ENCODE peak calls at places on chromosomes 12 and 14, in five cellular contexts. A is psoas muscle, S is brain microvascular endothelial cell, L is GM23338, M is testis. D is an unnamed sample. For H3K36me3, the result is how much of the 10 kb centered on the place peaks cover.

GRCh38 chr12:119154435-119154818 is 24.3 kb upstream of the HSPB8 start:
- DNase-seq in A (peak), S (no peak), L (peak), M (peak), D (no peak)

GRCh38 chr14:78425782-78426181 is 255.6 kb downstream of the NRXN3 start:
- DNase-seq in A (no peak), S (no peak), L (no peak), M (no peak), D (no peak)

GRCh38 chr14:50957296-50957695 is 13.0 kb upstream of the PYGL start:
- DNase-seq in A (no peak), S (peak), L (no peak), M (no peak), D (no peak)

GRCh38 chr14:94050231-94050880 is 24.2 kb downstream of the OTUB2 start:
- DNase-seq in A (peak), S (no peak), L (no peak), M (peak), D (no peak)

GRCh38 chr12:50934981-50935807 is 17.1 kb upstream of the HIGD1C start:
- DNase-seq in A (no peak), S (no peak), L (no peak), M (no peak), D (no peak)

GRCh38 chr12:125683748-125684381 is 618.6 kb downstream of the AACS start:
- DNase-seq in A (no peak), S (no peak), L (peak), M (peak), D (peak)

GRCh38 chr12:69779928-69780327 is 41.3 kb downstream of the RAB3IP start:
- DNase-seq in A (no peak), S (peak), L (peak), M (peak), D (no peak)

GRCh38 chr12:111788178-111788654 is 21.5 kb downstream of the ALDH2 start:
- DNase-seq in A (peak), S (no peak), L (peak), M (peak), D (peak)

GRCh38 chr12:26402648-26403047 is 207.3 kb downstream of the SSPN start:
- DNase-seq in A (no peak), S (no peak), L (peak), M (no peak), D (no peak)

GRCh38 chr14:65242732-65243134 is 140.4 kb upstream of the MAX start:
- DNase-seq in A (no peak), S (no peak), L (no peak), M (no peak), D (no peak)

GRCh38 chr12:39586811-39587210 is 32.8 kb downstream of the ABCD2 start:
- DNase-seq in A (no peak), S (no peak), L (no peak), M (no peak), D (no peak)

GRCh38 chr12:103518899-103519298 is 23.1 kb upstream of the C12orf42 start:
- DNase-seq in A (no peak), S (no peak), L (no peak), M (no peak), D (no peak)

GRCh38 chr12:15863258-15863835 is 18.8 kb upstream of the STRAP start:
- DNase-seq in A (no peak), S (no peak), L (peak), M (no peak), D (no peak)

GRCh38 chr14:52922656-52923055 is 28.2 kb downstream of the FERMT2 start:
- DNase-seq in A (no peak), S (no peak), L (no peak), M (no peak), D (no peak)

GRCh38 chr12:126443977-126444376 is 1378.7 kb downstream of the AACS start:
- DNase-seq in A (no peak), S (no peak), L (no peak), M (no peak), D (no peak)

GRCh38 chr14:87149583-87150354 is 843.2 kb downstream of the GALC start:
- DNase-seq in A (no peak), S (no peak), L (peak), M (no peak), D (no peak)

GRCh38 chr12:123890536-123890902 is 82.1 kb downstream of the CCDC92 start:
- DNase-seq in A (no peak), S (no peak), L (no peak), M (no peak), D (no peak)

GRCh38 chr14:24381363-24382102 is 13.5 kb downstream of the NFATC4 start:
- DNase-seq in A (no peak), S (no peak), L (no peak), M (no peak), D (no peak)

GRCh38 chr12:42396473-42397259 is 70.7 kb downstream of the PPHLN1 start:
- DNase-seq in A (no peak), S (no peak), L (no peak), M (no peak), D (no peak)

GRCh38 chr14:103246089-103246488 is 87.9 kb upstream of the EIF5 start:
- DNase-seq in A (no peak), S (no peak), L (no peak), M (no peak), D (no peak)

GRCh38 chr12:79936670-79937069 is 1.8 kb upstream of the PPP1R12A start:
- DNase-seq in A (no peak), S (no peak), L (no peak), M (no peak), D (no peak)

GRCh38 chr14:73740921-73741326 is 26.7 kb upstream of the PNMA1 start:
- DNase-seq in A (peak), S (no peak), L (peak), M (peak), D (peak)

GRCh38 chr12:123055281-123055766 is 74.8 kb downstream of the ARL6IP4 start:
- DNase-seq in A (no peak), S (no peak), L (no peak), M (peak), D (no peak)

GRCh38 chr12:131622422-131622955 is 88.4 kb upstream of the SFSWAP start:
- DNase-seq in A (no peak), S (no peak), L (no peak), M (no peak), D (no peak)

GRCh38 chr14:21802441-21802840 is 128.8 kb upstream of the OR4E1 start:
- DNase-seq in A (no peak), S (no peak), L (no peak), M (no peak), D (no peak)

GRCh38 chr12:607541-608001 is 55.7 kb downstream of the NINJ2 start:
- DNase-seq in A (peak), S (no peak), L (peak), M (no peak), D (no peak)

GRCh38 chr12:132942611-132943010 is 13.5 kb downstream of the ZNF605 start:
- DNase-seq in A (no peak), S (no peak), L (no peak), M (no peak), D (no peak)

GRCh38 chr14:23704890-23705289 is 68.7 kb downstream of the DHRS2 start:
- DNase-seq in A (no peak), S (no peak), L (peak), M (no peak), D (no peak)

GRCh38 chr12:106297075-106297474 is 5.5 kb upstream of the TCP11L2 start:
- DNase-seq in A (no peak), S (no peak), L (no peak), M (no peak), D (no peak)

GRCh38 chr12:46664771-46665287 is 161.0 kb downstream of the SLC38A4 start:
- DNase-seq in A (no peak), S (peak), L (no peak), M (no peak), D (no peak)

GRCh38 chr12:53625373-53625945 is 723 bp downstream of the ATF7 start:
- DNase-seq in A (no peak), S (no peak), L (no peak), M (no peak), D (no peak)

GRCh38 chr12:53627919-53628318 is 1.7 kb upstream of the ATF7 start:
- DNase-seq in A (no peak), S (no peak), L (no peak), M (no peak), D (no peak)

GRCh38 chr12:53624956-53625355 is 1.2 kb downstream of the ATF7 start:
- DNase-seq in A (no peak), S (no peak), L (no peak), M (no peak), D (no peak)

GRCh38 chr12:53625946-53626701 is at the start of gene ATF7:
- DNase-seq in A (peak), S (peak), L (peak), M (peak), D (peak)

DNA sequence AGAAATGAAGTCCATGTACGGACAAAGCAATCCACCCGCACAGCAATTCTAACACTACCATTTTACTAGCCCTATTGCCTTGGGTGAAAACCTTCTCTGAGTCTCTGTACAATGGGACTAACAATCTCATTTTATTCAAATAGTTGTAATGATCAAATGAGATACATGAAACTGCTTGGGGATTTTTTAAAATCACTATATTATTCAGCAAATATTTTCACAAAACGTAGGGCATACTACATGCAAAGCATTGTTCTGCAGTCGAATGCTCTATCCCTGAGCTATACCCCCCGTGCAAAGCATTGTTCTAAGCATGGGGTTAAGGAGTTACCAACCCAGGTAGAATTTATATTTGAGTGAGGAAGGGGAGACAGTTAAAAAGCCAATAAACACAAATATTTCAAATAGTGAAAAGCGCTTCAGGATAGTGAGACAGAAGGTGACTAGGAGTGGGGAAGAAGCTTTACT is 554 bp upstream of the ATF7 start:
- DNase-seq in A (no peak), S (no peak), L (no peak), M (no peak), D (no peak)
- H3K27ac ChIP-seq in A (peak), S (no peak), L (peak), M (peak), D (no peak)

GRCh38 chr12:93169536-93169935 is 208.2 kb upstream of the NUDT4 start:
- DNase-seq in A (no peak), S (no peak), L (no peak), M (no peak), D (no peak)
- H3K36me3 ChIP-seq in A (under half), S (under half), L (under half), M (under half), D (under half)

GRCh38 chr12:30794020-30794419 is 39.3 kb upstream of the CAPRIN2 start:
- DNase-seq in A (no peak), S (no peak), L (no peak), M (no peak), D (no peak)

GRCh38 chr12:30794591-30795409 is 40.0 kb upstream of the CAPRIN2 start:
- DNase-seq in A (no peak), S (peak), L (peak), M (no peak), D (no peak)

GRCh38 chr12:30796508-30796780 is 41.7 kb upstream of the CAPRIN2 start:
- DNase-seq in A (peak), S (peak), L (peak), M (no peak), D (no peak)

GRCh38 chr12:30795660-30796507 is 41.1 kb upstream of the CAPRIN2 start:
- DNase-seq in A (peak), S (peak), L (peak), M (peak), D (peak)

DNA sequence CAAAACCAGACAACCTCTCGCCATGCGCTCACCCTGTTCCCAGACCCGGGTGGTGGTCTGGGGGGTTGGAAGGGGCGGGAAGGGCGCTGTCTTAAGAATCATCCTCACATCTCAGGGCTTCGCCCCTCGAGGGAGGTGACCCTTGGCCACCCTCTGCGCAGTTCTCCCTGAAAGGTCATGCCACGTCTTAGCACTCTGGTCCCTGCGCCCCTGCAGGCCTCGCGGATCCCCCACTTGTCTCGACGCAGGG is 40.6 kb upstream of the CAPRIN2 start:
- DNase-seq in A (no peak), S (peak), L (no peak), M (no peak), D (no peak)
- H3K27ac ChIP-seq in A (peak), S (peak), L (peak), M (no peak), D (peak)

DNA sequence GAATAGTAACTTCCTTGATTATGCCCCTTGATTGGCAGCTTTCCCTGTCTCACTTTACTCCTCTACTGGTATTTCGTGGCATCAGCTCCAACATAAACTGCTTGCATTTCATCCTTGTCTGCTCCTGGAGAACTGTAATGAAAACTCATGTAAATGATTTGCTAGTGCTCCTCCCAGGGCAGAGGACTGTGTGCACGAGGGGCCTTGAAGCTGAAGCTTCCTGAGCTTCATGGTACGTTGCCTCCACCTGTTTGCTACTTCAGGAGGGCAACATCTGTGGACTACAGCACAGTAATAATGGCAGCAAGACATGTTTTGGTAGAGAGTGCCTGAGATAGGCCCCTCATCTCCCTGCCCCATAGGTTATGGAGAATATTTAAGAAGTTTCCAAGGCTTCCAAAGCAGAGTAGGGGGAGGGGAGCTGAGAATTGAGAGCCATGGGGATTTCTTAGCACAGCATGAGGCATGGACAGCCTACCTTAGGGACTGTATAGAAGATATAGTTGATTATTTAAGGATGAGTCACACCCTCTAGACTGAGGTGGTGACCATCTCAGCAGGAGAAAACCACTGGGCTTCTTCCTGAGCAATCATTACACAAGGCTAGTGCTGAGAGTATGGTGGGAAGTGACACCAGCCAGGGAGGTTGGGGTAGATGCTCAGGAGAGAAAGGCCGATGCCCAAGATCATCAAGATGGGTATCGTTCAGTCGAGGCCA is 29.5 kb downstream of the CCDC198 start:
- DNase-seq in A (no peak), S (no peak), L (no peak), M (no peak), D (no peak)
- H3K36me3 ChIP-seq in A (under half), S (under half), L (under half), M (under half), D (under half)

GRCh38 chr12:76156314-76156713 is 71.8 kb upstream of the NAP1L1 start:
- DNase-seq in A (no peak), S (no peak), L (no peak), M (no peak), D (no peak)
- H3K27ac ChIP-seq in A (no peak), S (no peak), L (no peak), M (no peak), D (peak)

D was measured in left lung.